ENCODE peak calls at places on chromosomes 2 and 18, in four cellular contexts. One of them, this sample, is unnamed.

GRCh38 chr2:62469114-62469513 is 36.9 kb downstream of the TMEM17 start:
- DNase-seq in GM12878: no peak
- DNase-seq in HL-60: no peak
- DNase-seq in K562: no peak
- DNase-seq in this sample: no peak

GRCh38 chr2:160700415-160700814 is 206.8 kb upstream of the RBMS1 start:
- DNase-seq in GM12878: no peak
- DNase-seq in HL-60: no peak
- DNase-seq in K562: no peak
- DNase-seq in this sample: no peak

GRCh38 chr2:9287400-9288059 is 80.9 kb downstream of the ASAP2 start:
- DNase-seq in GM12878: no peak
- DNase-seq in HL-60: no peak
- DNase-seq in K562: no peak
- DNase-seq in this sample: no peak

GRCh38 chr18:60910534-60910933 is 422.7 kb upstream of the CDH20 start:
- DNase-seq in GM12878: no peak
- DNase-seq in HL-60: no peak
- DNase-seq in K562: no peak
- DNase-seq in this sample: no peak

GRCh38 chr18:37484893-37485834 is 80.4 kb downstream of the CELF4 start:
- DNase-seq in GM12878: no peak
- DNase-seq in HL-60: no peak
- DNase-seq in K562: peak
- DNase-seq in this sample: peak

GRCh38 chr2:100924520-100925451 is 77.3 kb upstream of the RPL31 start:
- DNase-seq in GM12878: peak
- DNase-seq in HL-60: no peak
- DNase-seq in K562: no peak
- DNase-seq in this sample: no peak

GRCh38 chr2:134193774-134194173 is 60.1 kb upstream of the MGAT5 start:
- DNase-seq in GM12878: no peak
- DNase-seq in HL-60: no peak
- DNase-seq in K562: no peak
- DNase-seq in this sample: no peak

GRCh38 chr2:82748653-82749052 is 1710.4 kb downstream of the SUCLG1 start:
- DNase-seq in GM12878: no peak
- DNase-seq in HL-60: no peak
- DNase-seq in K562: no peak
- DNase-seq in this sample: no peak

GRCh38 chr2:200310545-200310971 is 4.1 kb downstream of the SPATS2L start:
- DNase-seq in GM12878: no peak
- DNase-seq in HL-60: no peak
- DNase-seq in K562: no peak
- DNase-seq in this sample: no peak

GRCh38 chr2:158130832-158131473 is 29.3 kb downstream of the UPP2 start:
- DNase-seq in GM12878: no peak
- DNase-seq in HL-60: no peak
- DNase-seq in K562: no peak
- DNase-seq in this sample: no peak
- TF ChIP-seq SPI1 in GM12878: no peak
- TF ChIP-seq SPI1 in HL-60: no peak
- TF ChIP-seq SPI1 in K562: no peak
- TF ChIP-seq SPI1 in this sample: no peak

DNA sequence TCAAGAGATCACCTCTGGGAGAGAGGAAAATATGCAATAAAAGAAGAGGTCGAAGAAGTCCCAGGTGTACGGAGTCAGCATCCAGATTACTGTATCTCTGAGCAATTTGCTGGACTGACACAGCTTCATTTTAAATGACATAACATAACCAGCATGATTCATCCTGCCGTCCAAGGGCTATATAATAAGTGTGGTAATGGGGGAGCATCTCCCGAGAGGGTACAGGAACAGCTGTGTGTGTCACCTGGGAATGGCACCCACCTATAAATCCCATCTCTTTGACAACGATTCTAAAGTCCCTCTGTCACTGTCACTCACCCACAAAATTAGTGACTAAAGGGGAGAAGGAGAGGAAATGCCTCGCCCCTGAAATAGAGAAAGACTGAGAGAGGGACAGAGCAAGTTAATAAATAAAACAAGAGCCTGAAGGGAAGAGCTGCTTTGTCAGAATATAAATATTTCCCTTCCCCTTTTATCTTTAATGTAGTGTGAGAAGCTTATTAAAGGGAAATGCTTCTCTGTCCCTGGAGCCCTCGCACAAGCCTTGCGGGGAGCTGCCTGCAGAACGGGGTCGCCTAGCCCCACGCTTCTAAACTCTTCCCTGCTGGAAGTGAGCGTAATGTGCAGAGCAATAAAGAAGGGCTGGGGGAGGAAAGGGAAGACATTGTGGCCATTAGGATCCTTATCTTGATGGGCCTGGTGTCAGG is 19.2 kb upstream of the FZD7 start:
- DNase-seq in GM12878: no peak
- DNase-seq in HL-60: no peak
- DNase-seq in K562: no peak
- DNase-seq in this sample: no peak
- TF ChIP-seq SPI1 in GM12878: no peak
- TF ChIP-seq SPI1 in HL-60: no peak
- TF ChIP-seq SPI1 in K562: no peak
- TF ChIP-seq SPI1 in this sample: no peak

DNA sequence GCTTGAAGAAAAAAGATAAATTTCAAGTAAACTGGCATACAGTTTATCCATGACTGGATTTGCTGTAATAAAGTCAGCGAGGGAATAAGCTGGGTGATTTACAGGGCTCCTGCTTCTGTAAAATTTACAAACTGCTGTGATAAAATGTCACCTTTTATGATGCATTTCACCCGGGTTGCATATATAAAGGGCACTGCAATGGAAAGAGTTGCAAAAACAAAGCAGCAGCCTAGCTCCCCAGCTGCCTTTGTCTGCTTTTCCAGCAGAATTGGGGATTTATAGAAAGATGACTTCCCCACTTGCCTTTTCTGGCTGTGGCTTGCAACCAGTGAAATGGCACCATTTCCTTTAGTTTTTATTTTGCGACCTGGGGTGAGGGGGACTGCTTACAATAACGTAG is 132.6 kb upstream of the LHCGR start:
- DNase-seq in GM12878: no peak
- DNase-seq in HL-60: no peak
- DNase-seq in K562: no peak
- DNase-seq in this sample: no peak
- TF ChIP-seq SPI1 in GM12878: no peak
- TF ChIP-seq SPI1 in HL-60: no peak
- TF ChIP-seq SPI1 in K562: no peak
- TF ChIP-seq SPI1 in this sample: no peak

DNA sequence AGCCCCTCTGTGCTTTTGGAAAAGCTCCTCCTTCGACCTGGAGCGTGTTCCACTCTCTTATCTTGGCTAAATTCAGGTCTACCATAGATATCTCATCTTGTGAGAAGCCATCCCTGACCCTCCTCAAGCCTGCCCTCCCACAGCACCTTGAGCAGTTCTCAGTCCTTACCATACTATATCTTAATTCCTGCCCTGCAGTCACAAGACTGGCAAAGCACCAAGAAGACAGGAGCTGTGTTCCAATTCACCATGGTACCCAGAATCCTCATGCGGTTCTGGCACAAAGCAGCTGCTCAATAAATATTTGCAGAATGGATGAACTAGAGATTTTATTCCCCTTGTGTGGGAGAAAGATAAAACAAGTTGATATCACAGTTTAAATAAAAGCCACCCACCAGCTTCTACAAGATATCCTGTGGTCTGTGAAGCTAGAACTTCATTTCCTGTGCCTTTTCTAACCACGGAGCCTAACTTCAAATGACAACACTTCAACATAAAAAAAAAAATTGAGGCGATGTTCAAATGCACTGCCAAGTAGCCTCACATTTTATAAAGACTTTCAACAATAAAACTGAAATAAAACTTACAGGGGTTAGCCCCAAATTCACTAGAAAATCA is 19.5 kb downstream of the MARCHF4 start:
- DNase-seq in GM12878: no peak
- DNase-seq in HL-60: no peak
- DNase-seq in K562: no peak
- DNase-seq in this sample: no peak
- TF ChIP-seq SPI1 in GM12878: no peak
- TF ChIP-seq SPI1 in HL-60: no peak
- TF ChIP-seq SPI1 in K562: no peak
- TF ChIP-seq SPI1 in this sample: no peak

GRCh38 chr2:529425-529824 is 147.8 kb downstream of the TMEM18 start:
- DNase-seq in GM12878: no peak
- DNase-seq in HL-60: no peak
- DNase-seq in K562: no peak
- DNase-seq in this sample: no peak
- TF ChIP-seq SPI1 in GM12878: no peak
- TF ChIP-seq SPI1 in HL-60: no peak
- TF ChIP-seq SPI1 in K562: no peak
- TF ChIP-seq SPI1 in this sample: no peak

GRCh38 chr2:119549236-119549635 is 5.0 kb downstream of the CFAP221 start:
- DNase-seq in GM12878: no peak
- DNase-seq in HL-60: no peak
- DNase-seq in K562: no peak
- DNase-seq in this sample: no peak
- TF ChIP-seq SPI1 in GM12878: no peak
- TF ChIP-seq SPI1 in HL-60: no peak
- TF ChIP-seq SPI1 in K562: no peak
- TF ChIP-seq SPI1 in this sample: no peak

GRCh38 chr18:35241523-35241804 is 630 bp downstream of the ZNF397 start:
- DNase-seq in GM12878: peak
- DNase-seq in HL-60: no peak
- DNase-seq in K562: no peak
- DNase-seq in this sample: no peak

GRCh38 chr18:35244671-35245070 is 3.8 kb downstream of the ZNF397 start:
- DNase-seq in GM12878: no peak
- DNase-seq in HL-60: no peak
- DNase-seq in K562: no peak
- DNase-seq in this sample: no peak

GRCh38 chr18:35239314-35239713 is 1.5 kb upstream of the ZNF397 start:
- DNase-seq in GM12878: no peak
- DNase-seq in HL-60: no peak
- DNase-seq in K562: no peak
- DNase-seq in this sample: no peak

GRCh38 chr18:35240664-35241522 is at the start of gene ZNF397:
- DNase-seq in GM12878: peak
- DNase-seq in HL-60: peak
- DNase-seq in K562: peak
- DNase-seq in this sample: peak

DNA sequence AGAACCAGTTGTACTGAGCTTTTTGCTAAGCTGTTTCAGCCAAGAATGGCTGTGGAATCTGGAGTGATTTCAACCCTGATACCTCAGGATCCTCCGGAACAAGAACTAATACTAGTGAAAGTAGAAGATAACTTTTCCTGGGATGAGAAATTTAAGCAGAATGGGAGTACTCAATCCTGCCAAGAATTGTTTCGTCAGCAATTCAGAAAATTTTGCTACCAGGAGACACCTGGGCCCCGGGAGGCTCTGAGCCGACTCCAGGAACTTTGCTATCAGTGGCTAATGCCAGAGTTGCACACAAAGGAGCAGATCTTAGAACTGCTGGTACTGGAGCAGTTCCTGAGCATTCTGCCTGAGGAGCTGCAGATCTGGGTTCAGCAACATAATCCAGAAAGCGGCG is 1.6 kb downstream of the ZNF397 start:
- DNase-seq in GM12878: no peak
- DNase-seq in HL-60: no peak
- DNase-seq in K562: no peak
- DNase-seq in this sample: no peak
- TF ChIP-seq SPI1 in GM12878: no peak
- TF ChIP-seq SPI1 in HL-60: no peak
- TF ChIP-seq SPI1 in K562: no peak
- TF ChIP-seq SPI1 in this sample: no peak

GRCh38 chr2:127485051-127485693 is 41.1 kb downstream of the IWS1 start:
- DNase-seq in GM12878: no peak
- DNase-seq in HL-60: no peak
- DNase-seq in K562: no peak
- DNase-seq in this sample: no peak

GRCh38 chr2:127475788-127476187 is 50.5 kb downstream of the IWS1 start:
- DNase-seq in GM12878: no peak
- DNase-seq in HL-60: no peak
- DNase-seq in K562: no peak
- DNase-seq in this sample: no peak

GRCh38 chr2:127479219-127479825 is 47.0 kb downstream of the IWS1 start:
- DNase-seq in GM12878: peak
- DNase-seq in HL-60: peak
- DNase-seq in K562: peak
- DNase-seq in this sample: peak

GRCh38 chr2:127482031-127482430 is 44.3 kb downstream of the IWS1 start:
- DNase-seq in GM12878: no peak
- DNase-seq in HL-60: no peak
- DNase-seq in K562: no peak
- DNase-seq in this sample: no peak

DNA sequence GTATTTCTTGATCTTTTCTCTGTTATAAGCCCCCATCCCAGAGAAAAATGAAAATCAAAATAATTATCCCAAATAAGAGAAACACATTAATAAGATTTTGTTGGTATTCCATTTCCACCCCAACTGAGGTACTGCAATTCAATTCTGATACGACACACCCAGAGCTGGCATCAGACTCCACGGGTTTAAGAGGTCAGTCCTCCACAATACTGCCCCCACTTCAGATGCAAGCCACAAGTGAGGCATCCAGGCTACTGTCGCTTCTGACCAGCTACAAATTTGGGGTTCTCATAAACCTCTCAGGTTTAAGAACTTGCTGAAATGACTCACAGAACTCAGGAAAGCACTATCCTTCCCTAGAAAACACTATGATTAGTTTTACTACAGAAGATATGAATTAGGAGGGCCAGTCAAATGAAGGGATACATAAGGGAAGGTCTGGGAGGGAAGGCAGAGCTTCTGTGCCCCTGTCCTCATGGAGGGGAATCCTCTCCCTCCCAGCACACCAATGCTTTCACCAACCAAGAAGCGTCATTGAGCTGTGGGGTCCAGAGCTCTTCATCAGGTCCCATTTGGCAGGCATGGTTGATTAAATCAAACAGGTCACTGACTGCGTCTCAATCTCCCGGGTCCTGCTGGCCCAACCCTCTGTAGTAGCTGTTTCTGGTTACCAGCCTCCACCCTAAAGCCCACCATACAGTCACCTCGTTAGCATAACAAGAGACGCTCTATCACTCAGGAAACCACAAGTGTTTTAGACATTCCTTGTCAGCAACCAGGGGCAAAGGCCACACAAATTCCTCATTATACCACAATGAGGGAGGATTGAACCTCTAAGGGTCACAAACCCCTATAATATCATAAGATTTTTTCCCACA is 46.2 kb downstream of the IWS1 start:
- DNase-seq in GM12878: no peak
- DNase-seq in HL-60: no peak
- DNase-seq in K562: no peak
- DNase-seq in this sample: no peak
- TF ChIP-seq SPI1 in GM12878: no peak
- TF ChIP-seq SPI1 in HL-60: no peak
- TF ChIP-seq SPI1 in K562: no peak
- TF ChIP-seq SPI1 in this sample: no peak

DNA sequence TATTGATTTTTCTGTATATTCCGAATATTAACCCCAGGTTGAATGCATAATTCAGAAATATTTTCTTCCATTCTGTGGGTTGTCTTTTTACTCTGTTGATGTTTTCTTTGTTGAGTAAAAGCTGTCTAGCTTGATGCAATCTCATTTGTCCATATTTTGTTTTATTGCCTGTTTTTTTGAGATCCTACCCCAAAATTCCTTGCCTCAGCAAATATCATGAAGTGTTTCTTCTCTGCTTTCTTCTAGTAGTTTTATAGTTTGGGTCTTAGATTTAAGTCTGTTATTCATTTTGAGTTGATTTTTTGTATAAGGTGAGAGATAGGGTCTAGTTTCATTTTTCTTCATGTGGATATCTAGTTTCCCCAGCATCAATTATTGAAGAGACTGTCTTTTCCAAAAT is 467.9 kb upstream of the GCFC2 start:
- DNase-seq in GM12878: no peak
- DNase-seq in HL-60: no peak
- DNase-seq in K562: no peak
- DNase-seq in this sample: no peak
- TF ChIP-seq SPI1 in GM12878: no peak
- TF ChIP-seq SPI1 in HL-60: no peak
- TF ChIP-seq SPI1 in K562: no peak
- TF ChIP-seq SPI1 in this sample: no peak

This sample was measured in GM12891.